ENCODE peak calls at places on chromosomes 7 and 10, in four cellular contexts. One of them, this sample, is unnamed. For H3K27me3 and H3K36me3, the result is how much of the 10 kb centered on the place peaks cover.

GRCh38 chr7:7077945-7078344 is 104.4 kb upstream of the C1GALT1 start:
- DNase-seq in CD4-positive, CD25-positive, alpha-beta regulatory T cell: no peak
- DNase-seq in SK-N-SH: no peak
- DNase-seq in endothelial cell of umbilical vein: no peak
- DNase-seq in this sample: no peak

GRCh38 chr10:71244638-71245419 is 32.5 kb downstream of the UNC5B start:
- DNase-seq in SK-N-SH: peak
- DNase-seq in endothelial cell of umbilical vein: peak
- DNase-seq in CD4-positive, CD25-positive, alpha-beta regulatory T cell: no peak
- DNase-seq in this sample: no peak

GRCh38 chr7:85471740-85472139 is 284.9 kb upstream of the SEMA3D start:
- DNase-seq in SK-N-SH: no peak
- DNase-seq in CD4-positive, CD25-positive, alpha-beta regulatory T cell: no peak
- DNase-seq in endothelial cell of umbilical vein: peak
- DNase-seq in this sample: no peak

GRCh38 chr10:98295401-98295811 is 27.4 kb upstream of the LOXL4 start:
- DNase-seq in endothelial cell of umbilical vein: no peak
- DNase-seq in SK-N-SH: no peak
- DNase-seq in CD4-positive, CD25-positive, alpha-beta regulatory T cell: no peak
- DNase-seq in this sample: no peak

GRCh38 chr10:71860243-71861029 is 9.4 kb upstream of the PSAP start:
- DNase-seq in SK-N-SH: peak
- DNase-seq in CD4-positive, CD25-positive, alpha-beta regulatory T cell: peak
- DNase-seq in endothelial cell of umbilical vein: peak
- DNase-seq in this sample: peak

GRCh38 chr7:88226886-88227516 is 7.2 kb upstream of the SRI start:
- DNase-seq in SK-N-SH: no peak
- DNase-seq in CD4-positive, CD25-positive, alpha-beta regulatory T cell: no peak
- DNase-seq in endothelial cell of umbilical vein: peak
- DNase-seq in this sample: no peak

GRCh38 chr10:132977807-132978206 is 35.4 kb upstream of the CFAP46 start:
- DNase-seq in CD4-positive, CD25-positive, alpha-beta regulatory T cell: no peak
- DNase-seq in SK-N-SH: no peak
- DNase-seq in endothelial cell of umbilical vein: no peak
- DNase-seq in this sample: peak

GRCh38 chr7:139737221-139738100 is 40.3 kb downstream of the HIPK2 start:
- DNase-seq in endothelial cell of umbilical vein: peak
- DNase-seq in SK-N-SH: no peak
- DNase-seq in CD4-positive, CD25-positive, alpha-beta regulatory T cell: peak
- DNase-seq in this sample: no peak

GRCh38 chr7:34596887-34597286 is 61.1 kb upstream of the NPSR1 start:
- DNase-seq in CD4-positive, CD25-positive, alpha-beta regulatory T cell: no peak
- DNase-seq in endothelial cell of umbilical vein: peak
- DNase-seq in SK-N-SH: peak
- DNase-seq in this sample: no peak

GRCh38 chr7:44921607-44922350 is 36.4 kb upstream of the PURB start:
- DNase-seq in CD4-positive, CD25-positive, alpha-beta regulatory T cell: peak
- DNase-seq in SK-N-SH: peak
- DNase-seq in endothelial cell of umbilical vein: peak
- DNase-seq in this sample: peak

GRCh38 chr7:140304071-140304799 is 94.1 kb downstream of the SLC37A3 start:
- DNase-seq in endothelial cell of umbilical vein: peak
- DNase-seq in SK-N-SH: peak
- DNase-seq in CD4-positive, CD25-positive, alpha-beta regulatory T cell: peak
- DNase-seq in this sample: peak

GRCh38 chr10:50324680-50325393 is 73.5 kb upstream of the ASAH2 start:
- DNase-seq in CD4-positive, CD25-positive, alpha-beta regulatory T cell: no peak
- DNase-seq in endothelial cell of umbilical vein: no peak
- DNase-seq in SK-N-SH: no peak
- DNase-seq in this sample: no peak

DNA sequence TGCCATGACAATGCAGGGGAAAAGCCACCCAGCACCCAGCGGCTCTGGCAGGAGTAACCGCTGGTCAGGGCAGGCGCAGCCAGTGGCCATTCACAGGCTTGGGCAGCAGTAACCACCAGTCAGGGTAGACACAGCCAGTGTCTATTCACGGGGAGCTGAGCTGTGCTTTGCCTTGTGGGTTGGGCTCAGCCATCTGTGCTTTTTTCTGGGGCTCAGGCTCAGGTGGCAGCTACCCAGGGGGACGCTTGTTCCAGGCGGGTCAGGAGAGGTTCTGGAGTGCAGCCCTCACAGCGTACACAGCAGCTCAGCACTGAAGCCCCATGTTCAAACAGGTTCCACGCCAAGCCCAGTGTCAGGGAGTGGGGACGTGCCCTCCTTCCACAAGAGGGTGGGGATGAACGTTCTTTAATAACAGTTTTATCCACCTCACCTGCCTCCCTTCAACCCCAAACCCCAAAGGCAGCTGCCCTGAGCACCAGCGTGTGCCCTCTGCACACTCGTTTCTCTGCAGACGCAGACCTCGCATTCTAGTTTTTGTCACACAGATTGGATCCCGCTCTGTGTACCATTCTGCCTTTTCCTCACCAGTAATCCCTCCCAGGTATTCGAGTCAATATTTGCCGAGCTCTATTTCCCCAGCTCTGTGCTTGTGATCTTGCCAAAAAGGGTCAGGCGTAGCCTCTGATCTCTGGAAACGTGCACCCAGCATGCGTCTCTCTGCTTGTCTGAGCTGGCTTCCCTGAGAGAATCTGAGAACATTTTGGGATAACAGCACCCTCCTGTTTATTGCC is 28.7 kb downstream of the FOXL3 start:
- DNase-seq in SK-N-SH: peak
- DNase-seq in endothelial cell of umbilical vein: no peak
- DNase-seq in CD4-positive, CD25-positive, alpha-beta regulatory T cell: no peak
- DNase-seq in this sample: no peak
- H3K27me3 ChIP-seq in SK-N-SH: half or more
- H3K27me3 ChIP-seq in endothelial cell of umbilical vein: under half
- H3K27me3 ChIP-seq in CD4-positive, CD25-positive, alpha-beta regulatory T cell: under half
- H3K27me3 ChIP-seq in this sample: under half

GRCh38 chr10:2871673-2872219 is 195.6 kb upstream of the PFKP start:
- DNase-seq in SK-N-SH: no peak
- DNase-seq in endothelial cell of umbilical vein: no peak
- DNase-seq in CD4-positive, CD25-positive, alpha-beta regulatory T cell: no peak
- DNase-seq in this sample: no peak
- H3K4me3 ChIP-seq in SK-N-SH: no peak
- H3K4me3 ChIP-seq in endothelial cell of umbilical vein: no peak
- H3K4me3 ChIP-seq in CD4-positive, CD25-positive, alpha-beta regulatory T cell: no peak
- H3K4me3 ChIP-seq in this sample: no peak

DNA sequence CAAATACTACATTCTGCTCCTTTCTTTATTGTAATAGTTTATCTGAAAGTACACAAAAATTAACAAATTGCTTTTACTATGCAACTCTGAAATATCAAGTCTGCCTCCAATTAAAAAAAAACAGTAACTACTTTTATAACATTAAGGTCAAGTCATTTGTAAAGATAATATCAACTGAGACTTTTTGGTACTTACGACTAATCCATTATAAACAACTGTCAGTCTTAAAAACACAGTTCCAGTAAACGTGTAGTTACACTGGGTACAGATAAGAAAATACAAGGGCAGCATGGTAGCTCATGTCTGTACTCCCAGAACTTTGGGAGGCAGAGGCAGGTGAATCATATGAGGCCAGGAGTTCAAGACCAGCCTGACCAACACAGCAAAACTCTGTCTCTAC is 32.2 kb downstream of the FAM204A start:
- DNase-seq in endothelial cell of umbilical vein: no peak
- DNase-seq in SK-N-SH: no peak
- DNase-seq in CD4-positive, CD25-positive, alpha-beta regulatory T cell: no peak
- DNase-seq in this sample: no peak
- H3K36me3 ChIP-seq in endothelial cell of umbilical vein: under half
- H3K36me3 ChIP-seq in SK-N-SH: half or more
- H3K36me3 ChIP-seq in CD4-positive, CD25-positive, alpha-beta regulatory T cell: under half
- H3K36me3 ChIP-seq in this sample: under half

GRCh38 chr10:117552156-117552620 is 9.6 kb downstream of the EMX2 start:
- DNase-seq in SK-N-SH: no peak
- DNase-seq in endothelial cell of umbilical vein: no peak
- DNase-seq in CD4-positive, CD25-positive, alpha-beta regulatory T cell: no peak
- DNase-seq in this sample: peak
- H3K27me3 ChIP-seq in SK-N-SH: half or more
- H3K27me3 ChIP-seq in endothelial cell of umbilical vein: half or more
- H3K27me3 ChIP-seq in CD4-positive, CD25-positive, alpha-beta regulatory T cell: under half
- H3K27me3 ChIP-seq in this sample: half or more